ENCODE peak calls at places on chromosomes 1 and 21, in seven cellular contexts. One of them, this sample, is unnamed.
A peak's percentile ranks its signal among the peaks of the same experiment; 100 is the strongest.

GRCh38 chr1:207828485-207829158 is 76.8 kb downstream of the CD46 start:
- DNase-seq in Peyer's patch: peak; percentile 83
- DNase-seq in GM23248: peak; percentile 89
- DNase-seq in WERI-Rb-1: peak; percentile 94
- DNase-seq in uterus: peak; percentile 78
- DNase-seq in right atrium auricular region: peak; percentile 90
- DNase-seq in iPS DF 6.9: peak; percentile 79
- DNase-seq in this sample: peak; percentile 61

GRCh38 chr1:56064705-56065104 is 514.7 kb downstream of the PLPP3 start:
- DNase-seq in Peyer's patch: no peak
- DNase-seq in GM23248: peak; percentile 32
- DNase-seq in WERI-Rb-1: no peak
- DNase-seq in uterus: no peak
- DNase-seq in right atrium auricular region: no peak
- DNase-seq in iPS DF 6.9: no peak
- DNase-seq in this sample: no peak

GRCh38 chr1:213724640-213725536 is 262.9 kb upstream of the PROX1 start:
- DNase-seq in Peyer's patch: no peak
- DNase-seq in GM23248: peak; percentile 43
- DNase-seq in WERI-Rb-1: no peak
- DNase-seq in uterus: peak; percentile 18
- DNase-seq in right atrium auricular region: peak; percentile 63
- DNase-seq in iPS DF 6.9: no peak
- DNase-seq in this sample: no peak

GRCh38 chr1:156527584-156527983 is 27.0 kb upstream of the MEF2D start:
- DNase-seq in Peyer's patch: no peak
- DNase-seq in GM23248: no peak
- DNase-seq in WERI-Rb-1: peak; percentile 90
- DNase-seq in uterus: no peak
- DNase-seq in right atrium auricular region: no peak
- DNase-seq in iPS DF 6.9: no peak
- DNase-seq in this sample: no peak

GRCh38 chr1:23209765-23210164 is 7.5 kb downstream of the HTR1D start:
- DNase-seq in Peyer's patch: no peak
- DNase-seq in GM23248: no peak
- DNase-seq in WERI-Rb-1: no peak
- DNase-seq in uterus: no peak
- DNase-seq in right atrium auricular region: no peak
- DNase-seq in iPS DF 6.9: no peak
- DNase-seq in this sample: no peak

GRCh38 chr1:37892151-37893047 is 33.0 kb upstream of the MTF1 start:
- DNase-seq in Peyer's patch: no peak
- DNase-seq in GM23248: peak; percentile 72
- DNase-seq in WERI-Rb-1: no peak
- DNase-seq in uterus: no peak
- DNase-seq in right atrium auricular region: no peak
- DNase-seq in iPS DF 6.9: no peak
- DNase-seq in this sample: no peak

GRCh38 chr21:25186278-25186677 is 421.0 kb downstream of the MRPL39 start:
- DNase-seq in Peyer's patch: no peak
- DNase-seq in GM23248: no peak
- DNase-seq in WERI-Rb-1: no peak
- DNase-seq in uterus: no peak
- DNase-seq in right atrium auricular region: no peak
- DNase-seq in iPS DF 6.9: no peak
- DNase-seq in this sample: no peak

GRCh38 chr1:46616277-46617107 is at the start of gene MOB3C:
- DNase-seq in Peyer's patch: peak; percentile 86
- DNase-seq in GM23248: peak; percentile 88
- DNase-seq in WERI-Rb-1: peak; percentile 81
- DNase-seq in uterus: peak; percentile 90
- DNase-seq in right atrium auricular region: peak; percentile 90
- DNase-seq in iPS DF 6.9: no peak
- DNase-seq in this sample: peak; percentile 64

GRCh38 chr1:55015731-55016620 is 17.2 kb downstream of the BSND start:
- DNase-seq in Peyer's patch: no peak
- DNase-seq in GM23248: peak; percentile 64
- DNase-seq in WERI-Rb-1: no peak
- DNase-seq in uterus: no peak
- DNase-seq in right atrium auricular region: no peak
- DNase-seq in iPS DF 6.9: no peak
- DNase-seq in this sample: no peak
- H3K27me3 ChIP-seq in Peyer's patch: no peaks in the 10 kb centered on the region
- H3K27me3 ChIP-seq in GM23248: peaks cover 7% of the 10 kb centered on the region
- H3K27me3 ChIP-seq in WERI-Rb-1: no peaks in the 10 kb centered on the region
- H3K27me3 ChIP-seq in uterus: no peaks in the 10 kb centered on the region
- H3K27me3 ChIP-seq in right atrium auricular region: no peaks in the 10 kb centered on the region
- H3K27me3 ChIP-seq in iPS DF 6.9: no peaks in the 10 kb centered on the region
- H3K27me3 ChIP-seq in this sample: no peaks in the 10 kb centered on the region

DNA sequence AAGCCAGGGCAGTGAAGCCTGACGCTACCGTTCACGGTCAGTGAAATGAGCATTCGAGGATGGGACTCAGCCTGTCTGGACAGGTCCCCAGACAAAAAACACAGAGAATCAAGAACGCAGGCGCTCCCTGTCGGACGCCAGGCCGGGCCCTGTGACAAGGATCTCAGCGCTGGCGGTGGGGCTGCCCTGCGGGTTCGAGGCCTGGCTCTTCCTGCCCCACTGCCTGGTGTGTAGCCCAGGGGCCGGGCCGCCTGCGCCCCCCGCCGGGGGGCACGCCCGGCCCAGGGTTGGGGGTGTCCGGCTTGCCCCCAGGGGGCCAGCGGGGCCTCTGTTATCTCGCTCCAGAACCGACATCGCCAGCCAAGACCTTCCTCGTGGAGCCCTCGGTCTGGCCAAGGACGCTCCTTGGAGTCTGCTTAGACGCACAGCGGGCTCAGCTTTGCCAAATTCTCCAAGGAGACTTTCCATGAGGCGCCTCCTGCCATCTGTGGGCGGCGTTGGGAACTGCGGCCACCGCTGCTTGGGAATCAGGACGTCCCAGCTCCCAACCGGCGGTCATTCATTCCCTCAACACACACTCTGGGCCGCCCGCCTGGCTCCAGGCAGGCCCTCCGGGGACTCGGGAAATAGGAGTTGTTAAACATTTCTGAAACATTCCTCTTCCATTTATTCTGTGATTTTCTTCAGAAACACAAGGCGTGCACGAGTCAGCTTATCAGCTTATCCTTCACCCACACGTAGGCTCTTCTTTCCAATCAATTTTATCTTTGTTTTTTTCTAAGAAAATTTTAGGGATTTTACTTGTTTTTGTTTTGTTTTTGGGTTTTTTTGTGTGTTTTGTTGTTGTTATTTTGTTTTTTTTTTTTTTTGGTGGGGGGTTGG is 11.3 kb upstream of the RIPK4 start:
- DNase-seq in Peyer's patch: peak; percentile 90
- DNase-seq in GM23248: peak; percentile 97
- DNase-seq in WERI-Rb-1: peak; percentile 92
- DNase-seq in uterus: peak; percentile 65
- DNase-seq in right atrium auricular region: peak; percentile 94
- DNase-seq in iPS DF 6.9: peak; percentile 77
- DNase-seq in this sample: no peak
- H3K27me3 ChIP-seq in Peyer's patch: no peaks in the 10 kb centered on the region
- H3K27me3 ChIP-seq in GM23248: no peaks in the 10 kb centered on the region
- H3K27me3 ChIP-seq in WERI-Rb-1: no peaks in the 10 kb centered on the region
- H3K27me3 ChIP-seq in uterus: peaks cover 36% of the 10 kb centered on the region
- H3K27me3 ChIP-seq in right atrium auricular region: no peaks in the 10 kb centered on the region
- H3K27me3 ChIP-seq in iPS DF 6.9: no peaks in the 10 kb centered on the region
- H3K27me3 ChIP-seq in this sample: peaks cover 73% of the 10 kb centered on the region

GRCh38 chr1:118992426-118992825 is 4.3 kb upstream of the TBX15 start:
- DNase-seq in Peyer's patch: no peak
- DNase-seq in GM23248: no peak
- DNase-seq in WERI-Rb-1: no peak
- DNase-seq in uterus: no peak
- DNase-seq in right atrium auricular region: no peak
- DNase-seq in iPS DF 6.9: no peak
- DNase-seq in this sample: no peak
- H3K27me3 ChIP-seq in Peyer's patch: peaks cover 70% of the 10 kb centered on the region
- H3K27me3 ChIP-seq in GM23248: no peaks in the 10 kb centered on the region
- H3K27me3 ChIP-seq in WERI-Rb-1: peaks cover 4% of the 10 kb centered on the region
- H3K27me3 ChIP-seq in uterus: peaks cover 85% of the 10 kb centered on the region
- H3K27me3 ChIP-seq in right atrium auricular region: peaks cover 50% of the 10 kb centered on the region
- H3K27me3 ChIP-seq in iPS DF 6.9: peaks cover 93% of the 10 kb centered on the region
- H3K27me3 ChIP-seq in this sample: peaks cover 98% of the 10 kb centered on the region

DNA sequence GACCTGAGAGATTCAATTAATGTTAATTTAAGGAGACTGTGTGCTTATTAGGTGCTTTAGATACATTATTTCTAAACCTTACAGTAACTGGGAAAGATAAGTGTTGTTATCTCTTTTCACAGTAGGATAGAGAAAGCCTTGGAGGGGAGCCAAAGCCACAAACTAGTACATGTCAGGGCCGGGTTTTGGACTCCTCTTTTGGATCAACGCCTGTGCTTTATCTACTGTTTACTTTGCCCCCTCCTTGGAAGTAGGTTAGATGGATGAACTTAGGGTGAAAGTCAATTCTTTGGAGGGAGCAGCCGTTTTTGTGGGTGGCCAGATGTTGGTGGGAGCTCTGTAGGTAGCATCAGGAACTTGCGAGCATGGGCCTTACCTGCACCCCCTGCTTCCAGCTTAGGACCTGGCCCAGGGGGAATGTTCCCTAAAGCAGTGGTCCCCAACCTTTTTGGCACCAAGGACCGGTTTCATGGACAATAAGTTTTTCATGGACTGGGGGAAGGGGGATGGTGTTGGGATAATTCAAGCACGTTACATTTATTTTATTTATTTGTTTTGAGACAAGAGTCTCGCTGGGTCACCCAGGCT is 1.7 kb downstream of the HHAT start:
- DNase-seq in Peyer's patch: no peak
- DNase-seq in GM23248: no peak
- DNase-seq in WERI-Rb-1: no peak
- DNase-seq in uterus: no peak
- DNase-seq in right atrium auricular region: no peak
- DNase-seq in iPS DF 6.9: no peak
- DNase-seq in this sample: no peak
- H3K27me3 ChIP-seq in Peyer's patch: no peaks in the 10 kb centered on the region
- H3K27me3 ChIP-seq in GM23248: no peaks in the 10 kb centered on the region
- H3K27me3 ChIP-seq in WERI-Rb-1: no peaks in the 10 kb centered on the region
- H3K27me3 ChIP-seq in uterus: no peaks in the 10 kb centered on the region
- H3K27me3 ChIP-seq in right atrium auricular region: no peaks in the 10 kb centered on the region
- H3K27me3 ChIP-seq in iPS DF 6.9: peaks cover 50% of the 10 kb centered on the region
- H3K27me3 ChIP-seq in this sample: no peaks in the 10 kb centered on the region

This sample was measured in CD4-positive, alpha-beta T cell.